ENCODE peak calls at places on chromosomes 4 and X, in four cellular contexts. V is K562, E is WTC11, Q is H1. R is an unnamed sample.

GRCh38 chr4:171130126-171130801 is 682.9 kb upstream of the GALNTL6 start:
- DNase-seq in V (no peak), E (no peak), Q (no peak), R (peak; percentile 4)

GRCh38 chrX:120752431-120753128 is 122.7 kb upstream of the C1GALT1C1 start:
- DNase-seq in V (no peak), E (no peak), Q (no peak), R (no peak)

GRCh38 chr4:147355849-147356248 is 125.0 kb upstream of the EDNRA start:
- DNase-seq in V (no peak), E (no peak), Q (no peak), R (no peak)

GRCh38 chrX:115535844-115536243 is 25.1 kb upstream of the PLS3 start:
- DNase-seq in V (no peak), E (no peak), Q (no peak), R (no peak)

GRCh38 chr4:82733636-82734035 is 65.0 kb downstream of the SCD5 start:
- DNase-seq in V (no peak), E (no peak), Q (no peak), R (no peak)

GRCh38 chr4:157664726-157665125 is 444.2 kb downstream of the GRIA2 start:
- DNase-seq in V (no peak), E (no peak), Q (no peak), R (no peak)

GRCh38 chrX:149490100-149490499 is 15.0 kb downstream of the IDS start:
- DNase-seq in V (no peak), E (no peak), Q (no peak), R (no peak)

GRCh38 chr4:159855731-159856130 is 752.9 kb downstream of the RAPGEF2 start:
- DNase-seq in V (no peak), E (no peak), Q (no peak), R (peak; percentile 3)

GRCh38 chrX:13168276-13168675 is 123.9 kb upstream of the FAM9C start:
- DNase-seq in V (no peak), E (no peak), Q (no peak), R (no peak)

GRCh38 chr4:24174622-24175021 is 284.8 kb upstream of the PPARGC1A start:
- DNase-seq in V (no peak), E (no peak), Q (no peak), R (no peak)

GRCh38 chr4:142706381-142706780 is 139.7 kb downstream of the INPP4B start:
- DNase-seq in V (no peak), E (no peak), Q (no peak), R (no peak)

GRCh38 chrX:54748626-54749025 is 49.4 kb downstream of the ITIH6 start:
- DNase-seq in V (no peak), E (no peak), Q (no peak), R (no peak)

GRCh38 chr4:52655505-52655904 is 3.6 kb downstream of the USP46 start:
- DNase-seq in V (no peak), E (no peak), Q (no peak), R (no peak)

DNA sequence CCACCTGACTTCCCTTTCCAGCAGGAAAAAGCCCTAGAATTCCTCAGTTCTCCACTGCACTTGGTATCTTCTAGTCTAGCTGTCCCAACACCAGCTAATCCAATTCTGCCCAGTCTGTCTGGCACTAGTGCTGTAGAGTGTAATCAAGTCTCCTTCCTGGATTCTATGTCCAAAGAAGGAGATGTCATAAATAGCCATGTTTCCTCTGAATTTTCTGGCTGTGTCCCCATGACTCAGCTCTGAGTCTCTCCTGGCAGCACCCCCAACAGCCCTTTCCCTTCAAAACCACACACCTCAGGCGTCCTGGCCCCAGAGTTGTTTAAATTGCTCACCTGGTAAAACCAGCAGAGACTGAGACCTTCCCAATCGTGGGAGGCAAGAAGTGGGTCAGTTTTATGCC is 197.2 kb downstream of the GRXCR1 start:
- DNase-seq in V (no peak), E (no peak), Q (no peak), R (no peak)
- TF ChIP-seq CREB1 in V (no peak), E (no peak), Q (no peak), R (no peak)

DNA sequence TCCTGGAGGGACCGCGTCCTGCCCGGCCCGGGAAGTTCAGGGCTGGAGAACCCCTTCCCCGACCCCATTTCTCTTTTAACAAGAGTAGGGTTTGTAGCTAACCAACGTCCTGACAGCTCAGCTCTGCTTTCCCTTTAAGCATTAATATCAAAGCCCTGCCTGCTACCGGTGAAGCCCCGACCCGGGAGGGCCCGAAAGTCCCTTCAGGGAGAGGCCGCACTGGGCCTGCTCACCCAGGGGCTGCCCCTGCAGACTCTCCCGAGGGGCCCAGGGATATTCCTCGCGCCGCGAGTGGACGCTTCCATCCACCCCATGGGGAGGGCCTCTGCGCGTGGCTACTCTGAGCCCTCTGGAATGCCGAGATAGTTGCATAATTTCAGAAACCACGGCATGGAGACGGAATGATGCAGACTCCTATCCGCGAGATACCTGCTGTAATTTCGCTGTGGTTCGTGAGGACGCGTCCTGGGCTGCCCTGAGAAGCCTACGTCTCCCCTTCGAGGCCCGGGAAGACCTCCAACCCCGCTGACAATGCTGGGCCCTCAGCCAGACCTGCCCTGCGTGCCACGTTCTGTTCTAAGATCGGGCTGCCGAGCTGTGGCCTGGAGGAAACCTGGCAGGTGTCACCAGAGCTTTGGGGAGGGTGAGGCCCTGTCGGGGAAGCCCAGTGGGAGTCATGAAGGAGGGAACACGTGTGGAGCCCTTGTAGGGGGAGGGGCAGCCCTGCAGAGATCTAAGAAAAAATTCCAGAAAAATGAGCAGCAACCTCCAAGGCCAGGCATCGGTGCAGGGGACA is 999 bp upstream of the CTBP1 start:
- DNase-seq in V (peak; percentile 28), E (peak; percentile 41), Q (peak; percentile 74), R (peak; percentile 66)
- TF ChIP-seq CREB1 in V (no peak), E (peak; percentile 31), Q (no peak), R (no peak)

GRCh38 chr4:648579-649292 is 23.4 kb downstream of the PDE6B start:
- DNase-seq in V (no peak), E (no peak), Q (no peak), R (no peak)
- TF ChIP-seq CREB1 in V (no peak), E (no peak), Q (no peak), R (no peak)

GRCh38 chrX:132774312-132774711 is 184.1 kb downstream of the HS6ST2 start:
- DNase-seq in V (peak; percentile 0), E (no peak), Q (no peak), R (no peak)

GRCh38 chrX:132775230-132775823 is 183.1 kb downstream of the HS6ST2 start:
- DNase-seq in V (no peak), E (no peak), Q (no peak), R (no peak)

GRCh38 chrX:132776486-132777210 is 181.8 kb downstream of the HS6ST2 start:
- DNase-seq in V (no peak), E (no peak), Q (no peak), R (peak; percentile 13)
- TF ChIP-seq CREB1 in V (no peak), E (no peak), Q (no peak), R (no peak)

GRCh38 chr4:140103676-140104075 is 50.3 kb downstream of the MAML3 start:
- DNase-seq in V (no peak), E (no peak), Q (no peak), R (no peak)
- TF ChIP-seq CREB1 in V (no peak), E (no peak), Q (no peak), R (no peak)

GRCh38 chrX:153576239-153576870 is 22.6 kb downstream of the CCNQ start:
- DNase-seq in V (no peak), E (no peak), Q (no peak), R (no peak)
- TF ChIP-seq CREB1 in V (no peak), E (no peak), Q (no peak), R (no peak)

GRCh38 chr4:94828882-94829281 is 71.1 kb downstream of the BMPR1B start:
- DNase-seq in V (no peak), E (no peak), Q (no peak), R (no peak)
- TF ChIP-seq CREB1 in V (no peak), E (no peak), Q (no peak), R (no peak)

DNA sequence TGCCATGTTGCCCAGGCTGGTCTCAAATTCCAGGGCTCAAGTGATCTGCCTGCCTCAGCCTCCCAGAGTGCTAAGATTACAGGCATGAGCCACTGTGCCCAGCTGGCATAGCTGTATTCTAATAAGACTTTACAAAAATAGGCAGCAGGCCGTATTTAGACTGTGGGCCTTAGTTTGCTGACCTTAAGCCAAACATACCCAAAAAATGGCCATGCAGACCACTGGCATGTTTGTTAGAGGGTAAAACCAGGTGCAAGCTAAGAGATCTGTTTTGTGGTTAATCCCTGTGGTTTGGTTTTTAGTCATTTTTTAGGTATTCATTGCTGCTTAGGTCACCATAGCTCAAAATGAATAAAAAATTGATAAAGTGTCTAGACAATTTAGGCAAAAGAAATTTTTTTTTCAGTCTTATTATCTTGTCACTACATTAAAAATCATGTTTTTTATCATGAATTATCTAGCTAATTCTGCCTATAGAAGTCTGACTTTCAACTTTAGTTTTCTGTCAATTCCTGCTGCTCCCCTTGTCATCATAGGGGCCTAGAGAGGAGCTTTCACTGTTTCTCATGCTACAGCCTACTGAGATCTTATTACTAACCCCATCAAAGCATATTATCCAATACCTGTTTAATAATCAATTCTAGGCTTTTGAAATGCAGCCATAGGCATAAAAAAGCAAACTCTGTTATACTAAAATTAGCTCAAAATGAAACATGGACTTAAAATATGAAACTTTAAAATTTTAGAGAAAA is 7.5 kb upstream of the SPINK2 start:
- DNase-seq in V (no peak), E (no peak), Q (no peak), R (no peak)
- TF ChIP-seq CREB1 in V (no peak), E (no peak), Q (no peak), R (no peak)

R was measured in GM23338.